ENCODE peak calls at places on chromosomes 11 and 22, in ten cellular contexts. One of them, this sample, is unnamed.
A peak's percentile ranks its signal among the peaks of the same experiment; 100 is the strongest.

GRCh38 chr11:117621226-117621625 is 175.8 kb downstream of the DSCAML1 start:
- DNase-seq in astrocyte of the spinal cord: peak; percentile 8
- DNase-seq in choroid plexus epithelial cell: peak; percentile 53
- DNase-seq in esophagus squamous epithelium: no peak
- DNase-seq in psoas muscle: no peak
- DNase-seq in fibroblast of lung: no peak
- DNase-seq in WERI-Rb-1: no peak
- DNase-seq in neuronal stem cell: no peak
- DNase-seq in AG10803: peak; percentile 2
- DNase-seq in GM23248: peak; percentile 35
- DNase-seq in this sample: no peak

GRCh38 chr22:38446018-38446601 is 8.9 kb downstream of the KCNJ4 start:
- DNase-seq in fibroblast of lung: no peak
- DNase-seq in esophagus squamous epithelium: no peak
- DNase-seq in psoas muscle: no peak
- DNase-seq in WERI-Rb-1: no peak
- DNase-seq in choroid plexus epithelial cell: no peak
- DNase-seq in GM23248: no peak
- DNase-seq in AG10803: no peak
- DNase-seq in astrocyte of the spinal cord: no peak
- DNase-seq in neuronal stem cell: no peak
- DNase-seq in this sample: no peak

GRCh38 chr11:70558651-70559050 is 160.3 kb downstream of the CTTN start:
- DNase-seq in choroid plexus epithelial cell: no peak
- DNase-seq in neuronal stem cell: no peak
- DNase-seq in AG10803: no peak
- DNase-seq in astrocyte of the spinal cord: no peak
- DNase-seq in fibroblast of lung: no peak
- DNase-seq in GM23248: no peak
- DNase-seq in esophagus squamous epithelium: no peak
- DNase-seq in WERI-Rb-1: no peak
- DNase-seq in psoas muscle: peak; percentile 28
- DNase-seq in this sample: no peak

GRCh38 chr11:9263840-9264380 is 1.2 kb downstream of the DENND5A start:
- DNase-seq in esophagus squamous epithelium: no peak
- DNase-seq in AG10803: peak; percentile 46
- DNase-seq in neuronal stem cell: no peak
- DNase-seq in GM23248: peak; percentile 68
- DNase-seq in psoas muscle: no peak
- DNase-seq in fibroblast of lung: peak; percentile 26
- DNase-seq in choroid plexus epithelial cell: peak; percentile 30
- DNase-seq in WERI-Rb-1: no peak
- DNase-seq in astrocyte of the spinal cord: no peak
- DNase-seq in this sample: no peak

GRCh38 chr11:40292636-40293585 is 1166.5 kb downstream of the LRRC4C start:
- DNase-seq in fibroblast of lung: peak; percentile 34
- DNase-seq in WERI-Rb-1: no peak
- DNase-seq in choroid plexus epithelial cell: no peak
- DNase-seq in esophagus squamous epithelium: no peak
- DNase-seq in AG10803: no peak
- DNase-seq in GM23248: no peak
- DNase-seq in astrocyte of the spinal cord: no peak
- DNase-seq in psoas muscle: peak; percentile 50
- DNase-seq in neuronal stem cell: no peak
- DNase-seq in this sample: no peak

GRCh38 chr11:111745719-111746504 is 20.3 kb downstream of the PPP2R1B start:
- DNase-seq in esophagus squamous epithelium: no peak
- DNase-seq in choroid plexus epithelial cell: peak; percentile 78
- DNase-seq in AG10803: peak; percentile 72
- DNase-seq in fibroblast of lung: peak; percentile 67
- DNase-seq in psoas muscle: no peak
- DNase-seq in astrocyte of the spinal cord: no peak
- DNase-seq in GM23248: peak; percentile 65
- DNase-seq in neuronal stem cell: no peak
- DNase-seq in WERI-Rb-1: no peak
- DNase-seq in this sample: no peak

GRCh38 chr11:405323-405975 is 9.3 kb downstream of the SIGIRR start:
- DNase-seq in choroid plexus epithelial cell: peak; percentile 56
- DNase-seq in GM23248: peak; percentile 52
- DNase-seq in esophagus squamous epithelium: no peak
- DNase-seq in psoas muscle: peak; percentile 82
- DNase-seq in WERI-Rb-1: no peak
- DNase-seq in AG10803: no peak
- DNase-seq in fibroblast of lung: no peak
- DNase-seq in neuronal stem cell: no peak
- DNase-seq in astrocyte of the spinal cord: no peak
- DNase-seq in this sample: no peak

GRCh38 chr22:26718905-26719304 is 61.5 kb downstream of the MIAT start:
- DNase-seq in WERI-Rb-1: no peak
- DNase-seq in choroid plexus epithelial cell: peak; percentile 86
- DNase-seq in GM23248: peak; percentile 93
- DNase-seq in psoas muscle: no peak
- DNase-seq in astrocyte of the spinal cord: peak; percentile 91
- DNase-seq in esophagus squamous epithelium: no peak
- DNase-seq in neuronal stem cell: no peak
- DNase-seq in fibroblast of lung: peak; percentile 98
- DNase-seq in AG10803: peak; percentile 99
- DNase-seq in this sample: peak; percentile 73

GRCh38 chr11:40125054-40125453 is 1334.4 kb downstream of the LRRC4C start:
- DNase-seq in WERI-Rb-1: no peak
- DNase-seq in AG10803: no peak
- DNase-seq in neuronal stem cell: no peak
- DNase-seq in astrocyte of the spinal cord: no peak
- DNase-seq in esophagus squamous epithelium: no peak
- DNase-seq in choroid plexus epithelial cell: no peak
- DNase-seq in psoas muscle: no peak
- DNase-seq in fibroblast of lung: peak; percentile 50
- DNase-seq in GM23248: no peak
- DNase-seq in this sample: no peak

DNA sequence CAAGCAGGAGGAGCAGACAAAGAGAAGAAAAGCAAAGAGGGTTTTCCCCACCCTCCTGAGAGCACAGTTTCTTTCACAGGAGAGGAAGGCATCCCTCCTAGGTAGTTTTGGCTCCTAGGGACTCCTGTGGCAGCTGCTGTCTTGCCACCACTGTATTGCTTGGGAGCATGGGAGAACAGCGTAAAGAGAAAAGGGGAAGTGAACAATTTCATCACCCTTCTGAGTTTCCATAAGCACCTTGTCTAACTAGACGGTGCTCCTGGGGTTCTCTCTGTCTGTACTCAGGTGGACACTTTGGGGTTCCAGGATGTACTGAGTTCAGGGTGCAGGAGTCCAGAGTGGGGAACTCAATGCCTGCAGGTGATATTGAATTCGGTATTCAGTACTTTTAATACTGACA is 1430.5 kb downstream of the TBC1D22A start:
- DNase-seq in neuronal stem cell: no peak
- DNase-seq in WERI-Rb-1: no peak
- DNase-seq in psoas muscle: no peak
- DNase-seq in fibroblast of lung: no peak
- DNase-seq in esophagus squamous epithelium: no peak
- DNase-seq in AG10803: no peak
- DNase-seq in choroid plexus epithelial cell: no peak
- DNase-seq in GM23248: no peak
- DNase-seq in astrocyte of the spinal cord: no peak
- DNase-seq in this sample: no peak
- H3K4me3 ChIP-seq in neuronal stem cell: no peak overlapping the region
- H3K4me3 ChIP-seq in WERI-Rb-1: no peak overlapping the region
- H3K4me3 ChIP-seq in psoas muscle: no peak overlapping the region
- H3K4me3 ChIP-seq in fibroblast of lung: no peak overlapping the region
- H3K4me3 ChIP-seq in esophagus squamous epithelium: no peak overlapping the region
- H3K4me3 ChIP-seq in AG10803: no peak overlapping the region
- H3K4me3 ChIP-seq in choroid plexus epithelial cell: no peak overlapping the region
- H3K4me3 ChIP-seq in GM23248: no peak overlapping the region
- H3K4me3 ChIP-seq in astrocyte of the spinal cord: no peak overlapping the region
- H3K4me3 ChIP-seq in this sample: no peak overlapping the region

GRCh38 chr11:62880231-62880802 is 379 bp upstream of the SLC3A2 start:
- DNase-seq in astrocyte of the spinal cord: peak; percentile 69
- DNase-seq in WERI-Rb-1: no peak
- DNase-seq in choroid plexus epithelial cell: peak; percentile 83
- DNase-seq in AG10803: peak; percentile 89
- DNase-seq in neuronal stem cell: no peak
- DNase-seq in psoas muscle: no peak
- DNase-seq in GM23248: peak; percentile 96
- DNase-seq in esophagus squamous epithelium: no peak
- DNase-seq in fibroblast of lung: peak; percentile 86
- DNase-seq in this sample: no peak

GRCh38 chr11:62881579-62882427 is 1.1 kb downstream of the SLC3A2 start:
- DNase-seq in WERI-Rb-1: peak; percentile 92
- DNase-seq in astrocyte of the spinal cord: peak; percentile 99
- DNase-seq in psoas muscle: peak; percentile 97
- DNase-seq in esophagus squamous epithelium: peak; percentile 80
- DNase-seq in fibroblast of lung: peak; percentile 95
- DNase-seq in GM23248: peak; percentile 99
- DNase-seq in choroid plexus epithelial cell: peak; percentile 98
- DNase-seq in neuronal stem cell: no peak
- DNase-seq in AG10803: peak; percentile 98
- DNase-seq in this sample: peak; percentile 90

GRCh38 chr11:62879150-62879549 is 1.5 kb upstream of the SLC3A2 start:
- DNase-seq in AG10803: no peak
- DNase-seq in psoas muscle: no peak
- DNase-seq in neuronal stem cell: no peak
- DNase-seq in GM23248: no peak
- DNase-seq in astrocyte of the spinal cord: no peak
- DNase-seq in esophagus squamous epithelium: no peak
- DNase-seq in fibroblast of lung: no peak
- DNase-seq in WERI-Rb-1: no peak
- DNase-seq in choroid plexus epithelial cell: no peak
- DNase-seq in this sample: no peak

GRCh38 chr11:62880803-62881578 is at the start of gene SLC3A2:
- DNase-seq in esophagus squamous epithelium: peak; percentile 72
- DNase-seq in neuronal stem cell: peak; percentile 86
- DNase-seq in astrocyte of the spinal cord: peak; percentile 91
- DNase-seq in fibroblast of lung: peak; percentile 83
- DNase-seq in AG10803: peak; percentile 88
- DNase-seq in choroid plexus epithelial cell: peak; percentile 91
- DNase-seq in psoas muscle: peak; percentile 95
- DNase-seq in GM23248: peak; percentile 96
- DNase-seq in WERI-Rb-1: peak; percentile 88
- DNase-seq in this sample: no peak

DNA sequence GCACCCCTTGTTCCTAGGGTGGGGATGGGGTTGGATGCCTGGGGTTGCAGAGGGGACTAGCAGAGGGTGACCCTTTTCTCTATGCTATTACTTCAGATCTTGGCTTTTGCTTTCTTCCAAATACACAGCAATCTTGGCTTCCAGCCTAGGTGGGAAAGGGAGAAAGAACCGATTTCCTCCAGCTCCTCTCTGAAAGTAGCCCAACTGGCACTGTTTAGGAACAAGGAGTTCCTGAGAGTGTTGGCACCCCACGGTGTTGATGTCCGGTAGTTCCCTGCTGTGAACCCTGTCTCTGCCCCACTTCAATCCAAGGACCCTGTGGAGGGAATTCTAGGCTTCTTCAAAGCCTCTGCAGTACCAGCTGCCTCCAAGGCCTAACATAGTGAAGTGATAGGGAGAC is 1.1 kb upstream of the SLC3A2 start:
- DNase-seq in neuronal stem cell: no peak
- DNase-seq in AG10803: no peak
- DNase-seq in GM23248: peak; percentile 52
- DNase-seq in WERI-Rb-1: no peak
- DNase-seq in psoas muscle: no peak
- DNase-seq in astrocyte of the spinal cord: peak; percentile 44
- DNase-seq in fibroblast of lung: no peak
- DNase-seq in choroid plexus epithelial cell: peak; percentile 48
- DNase-seq in esophagus squamous epithelium: no peak
- DNase-seq in this sample: no peak
- H3K4me3 ChIP-seq in neuronal stem cell: no peak overlapping the region
- H3K4me3 ChIP-seq in AG10803: peak overlapping the region; percentile 100
- H3K4me3 ChIP-seq in GM23248: peak overlapping the region; percentile 93
- H3K4me3 ChIP-seq in WERI-Rb-1: no peak overlapping the region
- H3K4me3 ChIP-seq in psoas muscle: peak overlapping the region; percentile 99
- H3K4me3 ChIP-seq in astrocyte of the spinal cord: peak overlapping the region; percentile 99
- H3K4me3 ChIP-seq in fibroblast of lung: peak overlapping the region; percentile 100
- H3K4me3 ChIP-seq in choroid plexus epithelial cell: peak overlapping the region; percentile 100
- H3K4me3 ChIP-seq in esophagus squamous epithelium: peak overlapping the region; percentile 93
- H3K4me3 ChIP-seq in this sample: peak overlapping the region; percentile 82

DNA sequence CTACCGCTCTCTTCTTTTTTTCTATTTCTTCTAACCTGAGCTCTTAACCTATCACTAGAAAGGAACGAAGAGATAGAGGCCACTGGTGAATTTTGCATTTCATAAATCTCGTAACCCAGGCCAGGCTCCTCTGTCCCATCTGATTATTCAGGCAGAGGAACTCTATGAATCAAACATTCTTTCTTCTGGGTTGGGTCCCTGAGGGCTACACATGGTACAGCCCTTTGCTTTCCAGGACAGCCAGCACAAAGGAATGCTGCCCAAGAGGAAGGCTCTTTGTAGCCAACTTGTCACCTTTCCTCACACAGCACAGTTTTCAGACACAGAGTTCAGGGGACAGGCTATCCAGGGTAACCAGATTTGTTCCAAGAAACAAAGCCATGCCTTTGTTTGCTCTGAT is 878.6 kb upstream of the LRRC4C start:
- DNase-seq in esophagus squamous epithelium: no peak
- DNase-seq in AG10803: no peak
- DNase-seq in choroid plexus epithelial cell: no peak
- DNase-seq in fibroblast of lung: peak; percentile 9
- DNase-seq in WERI-Rb-1: no peak
- DNase-seq in psoas muscle: no peak
- DNase-seq in GM23248: no peak
- DNase-seq in astrocyte of the spinal cord: no peak
- DNase-seq in neuronal stem cell: no peak
- DNase-seq in this sample: no peak
- H3K4me3 ChIP-seq in esophagus squamous epithelium: no peak overlapping the region
- H3K4me3 ChIP-seq in AG10803: no peak overlapping the region
- H3K4me3 ChIP-seq in choroid plexus epithelial cell: no peak overlapping the region
- H3K4me3 ChIP-seq in fibroblast of lung: no peak overlapping the region
- H3K4me3 ChIP-seq in WERI-Rb-1: no peak overlapping the region
- H3K4me3 ChIP-seq in psoas muscle: no peak overlapping the region
- H3K4me3 ChIP-seq in GM23248: no peak overlapping the region
- H3K4me3 ChIP-seq in astrocyte of the spinal cord: no peak overlapping the region
- H3K4me3 ChIP-seq in neuronal stem cell: no peak overlapping the region
- H3K4me3 ChIP-seq in this sample: no peak overlapping the region

DNA sequence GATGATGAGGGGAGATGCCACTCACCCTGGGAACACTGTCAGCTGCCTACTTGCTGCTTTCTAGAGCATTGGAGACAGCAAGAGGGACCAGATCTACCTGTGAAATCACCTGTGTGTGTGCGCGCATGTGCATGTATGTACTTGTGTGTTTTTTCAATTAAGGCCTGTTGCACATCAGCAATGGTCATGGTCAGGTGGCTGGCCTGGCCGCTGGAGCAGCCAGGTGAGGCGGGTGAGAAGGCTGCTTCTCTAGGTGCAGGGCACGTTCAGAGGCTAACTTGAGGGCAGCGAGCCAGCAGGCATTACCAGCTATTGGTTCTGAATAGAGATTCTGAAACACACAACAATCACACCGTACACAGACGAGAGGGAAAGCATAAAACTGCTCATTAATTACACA is 65.1 kb downstream of the PARVG start:
- DNase-seq in choroid plexus epithelial cell: no peak
- DNase-seq in AG10803: no peak
- DNase-seq in WERI-Rb-1: no peak
- DNase-seq in neuronal stem cell: no peak
- DNase-seq in psoas muscle: no peak
- DNase-seq in astrocyte of the spinal cord: no peak
- DNase-seq in fibroblast of lung: no peak
- DNase-seq in GM23248: no peak
- DNase-seq in esophagus squamous epithelium: no peak
- DNase-seq in this sample: no peak
- H3K4me3 ChIP-seq in choroid plexus epithelial cell: no peak overlapping the region
- H3K4me3 ChIP-seq in AG10803: no peak overlapping the region
- H3K4me3 ChIP-seq in WERI-Rb-1: no peak overlapping the region
- H3K4me3 ChIP-seq in neuronal stem cell: no peak overlapping the region
- H3K4me3 ChIP-seq in psoas muscle: no peak overlapping the region
- H3K4me3 ChIP-seq in astrocyte of the spinal cord: no peak overlapping the region
- H3K4me3 ChIP-seq in fibroblast of lung: no peak overlapping the region
- H3K4me3 ChIP-seq in GM23248: no peak overlapping the region
- H3K4me3 ChIP-seq in esophagus squamous epithelium: no peak overlapping the region
- H3K4me3 ChIP-seq in this sample: no peak overlapping the region

This sample was measured in skeletal muscle cell.